ENCODE peak calls at places on chromosomes 12 and 14, in ten cellular contexts. One of them, this sample, is unnamed.

GRCh38 chr14:31435276-31435675 is 14.9 kb upstream of the HEATR5A start:
- DNase-seq in ovary: no peak
- DNase-seq in heart right ventricle: no peak
- DNase-seq in dermis blood vessel endothelial cell: no peak
- DNase-seq in T-helper 9 cell: no peak
- DNase-seq in trophoblast cell: no peak
- DNase-seq in effector memory CD8-positive, alpha-beta T cell: no peak
- DNase-seq in mucosa of descending colon: no peak
- DNase-seq in A549: no peak
- DNase-seq in Ammon's horn: peak
- DNase-seq in this sample: peak

GRCh38 chr12:46934374-46935111 is 108.7 kb upstream of the SLC38A4 start:
- DNase-seq in ovary: no peak
- DNase-seq in heart right ventricle: no peak
- DNase-seq in dermis blood vessel endothelial cell: no peak
- DNase-seq in T-helper 9 cell: no peak
- DNase-seq in trophoblast cell: no peak
- DNase-seq in effector memory CD8-positive, alpha-beta T cell: no peak
- DNase-seq in mucosa of descending colon: no peak
- DNase-seq in A549: no peak
- DNase-seq in Ammon's horn: no peak
- DNase-seq in this sample: no peak

GRCh38 chr12:107511292-107511691 is 174.3 kb upstream of the PWP1 start:
- DNase-seq in ovary: no peak
- DNase-seq in heart right ventricle: no peak
- DNase-seq in dermis blood vessel endothelial cell: no peak
- DNase-seq in T-helper 9 cell: no peak
- DNase-seq in trophoblast cell: no peak
- DNase-seq in effector memory CD8-positive, alpha-beta T cell: no peak
- DNase-seq in mucosa of descending colon: no peak
- DNase-seq in A549: no peak
- DNase-seq in Ammon's horn: no peak
- DNase-seq in this sample: no peak

GRCh38 chr12:41993283-41993682 is 151.4 kb downstream of the GXYLT1 start:
- DNase-seq in ovary: no peak
- DNase-seq in heart right ventricle: no peak
- DNase-seq in dermis blood vessel endothelial cell: no peak
- DNase-seq in T-helper 9 cell: no peak
- DNase-seq in trophoblast cell: no peak
- DNase-seq in effector memory CD8-positive, alpha-beta T cell: no peak
- DNase-seq in mucosa of descending colon: no peak
- DNase-seq in A549: no peak
- DNase-seq in Ammon's horn: no peak
- DNase-seq in this sample: no peak

GRCh38 chr14:29442720-29443119 is 484.9 kb downstream of the PRKD1 start:
- DNase-seq in ovary: no peak
- DNase-seq in heart right ventricle: no peak
- DNase-seq in dermis blood vessel endothelial cell: peak
- DNase-seq in T-helper 9 cell: no peak
- DNase-seq in trophoblast cell: no peak
- DNase-seq in effector memory CD8-positive, alpha-beta T cell: no peak
- DNase-seq in mucosa of descending colon: no peak
- DNase-seq in A549: no peak
- DNase-seq in Ammon's horn: no peak
- DNase-seq in this sample: no peak

GRCh38 chr14:50846171-50846880 is 15.4 kb upstream of the NIN start:
- DNase-seq in ovary: no peak
- DNase-seq in heart right ventricle: no peak
- DNase-seq in dermis blood vessel endothelial cell: no peak
- DNase-seq in T-helper 9 cell: no peak
- DNase-seq in trophoblast cell: peak
- DNase-seq in effector memory CD8-positive, alpha-beta T cell: no peak
- DNase-seq in mucosa of descending colon: no peak
- DNase-seq in A549: peak
- DNase-seq in Ammon's horn: no peak
- DNase-seq in this sample: no peak

GRCh38 chr14:94469261-94469660 is 6.7 kb downstream of the SERPINA9 start:
- DNase-seq in ovary: no peak
- DNase-seq in heart right ventricle: no peak
- DNase-seq in dermis blood vessel endothelial cell: no peak
- DNase-seq in T-helper 9 cell: no peak
- DNase-seq in trophoblast cell: no peak
- DNase-seq in effector memory CD8-positive, alpha-beta T cell: no peak
- DNase-seq in mucosa of descending colon: no peak
- DNase-seq in A549: no peak
- DNase-seq in Ammon's horn: no peak
- DNase-seq in this sample: no peak

GRCh38 chr12:114192013-114192412 is 213.9 kb downstream of the TBX5 start:
- DNase-seq in ovary: no peak
- DNase-seq in heart right ventricle: no peak
- DNase-seq in dermis blood vessel endothelial cell: no peak
- DNase-seq in T-helper 9 cell: no peak
- DNase-seq in trophoblast cell: no peak
- DNase-seq in effector memory CD8-positive, alpha-beta T cell: no peak
- DNase-seq in mucosa of descending colon: no peak
- DNase-seq in A549: no peak
- DNase-seq in Ammon's horn: no peak
- DNase-seq in this sample: no peak

GRCh38 chr12:21528953-21529352 is 2.9 kb downstream of the SPX start:
- DNase-seq in ovary: no peak
- DNase-seq in heart right ventricle: no peak
- DNase-seq in dermis blood vessel endothelial cell: no peak
- DNase-seq in T-helper 9 cell: no peak
- DNase-seq in trophoblast cell: no peak
- DNase-seq in effector memory CD8-positive, alpha-beta T cell: no peak
- DNase-seq in mucosa of descending colon: no peak
- DNase-seq in A549: no peak
- DNase-seq in Ammon's horn: peak
- DNase-seq in this sample: no peak

GRCh38 chr12:6613776-6614512 is 6.8 kb upstream of the CHD4 start:
- DNase-seq in ovary: peak
- DNase-seq in heart right ventricle: peak
- DNase-seq in dermis blood vessel endothelial cell: peak
- DNase-seq in T-helper 9 cell: peak
- DNase-seq in trophoblast cell: peak
- DNase-seq in effector memory CD8-positive, alpha-beta T cell: peak
- DNase-seq in mucosa of descending colon: peak
- DNase-seq in A549: peak
- DNase-seq in Ammon's horn: peak
- DNase-seq in this sample: peak

GRCh38 chr12:10182662-10183061 is 3.8 kb downstream of the TMEM52B start:
- DNase-seq in ovary: no peak
- DNase-seq in heart right ventricle: no peak
- DNase-seq in dermis blood vessel endothelial cell: no peak
- DNase-seq in T-helper 9 cell: no peak
- DNase-seq in trophoblast cell: peak
- DNase-seq in effector memory CD8-positive, alpha-beta T cell: no peak
- DNase-seq in mucosa of descending colon: no peak
- DNase-seq in A549: peak
- DNase-seq in Ammon's horn: no peak
- DNase-seq in this sample: no peak

GRCh38 chr12:5138845-5139244 is 95.2 kb downstream of the KCNA5 start:
- DNase-seq in ovary: no peak
- DNase-seq in heart right ventricle: no peak
- DNase-seq in dermis blood vessel endothelial cell: no peak
- DNase-seq in T-helper 9 cell: no peak
- DNase-seq in trophoblast cell: no peak
- DNase-seq in effector memory CD8-positive, alpha-beta T cell: no peak
- DNase-seq in mucosa of descending colon: no peak
- DNase-seq in A549: no peak
- DNase-seq in Ammon's horn: no peak
- DNase-seq in this sample: no peak

GRCh38 chr12:716506-716905 is 35.9 kb upstream of the WNK1 start:
- DNase-seq in ovary: no peak
- DNase-seq in heart right ventricle: no peak
- DNase-seq in dermis blood vessel endothelial cell: peak
- DNase-seq in T-helper 9 cell: no peak
- DNase-seq in trophoblast cell: no peak
- DNase-seq in effector memory CD8-positive, alpha-beta T cell: no peak
- DNase-seq in mucosa of descending colon: no peak
- DNase-seq in A549: no peak
- DNase-seq in Ammon's horn: no peak
- DNase-seq in this sample: no peak

GRCh38 chr12:13725049-13725448 is 256.4 kb downstream of the GRIN2B start:
- DNase-seq in ovary: no peak
- DNase-seq in heart right ventricle: no peak
- DNase-seq in dermis blood vessel endothelial cell: no peak
- DNase-seq in T-helper 9 cell: no peak
- DNase-seq in trophoblast cell: no peak
- DNase-seq in effector memory CD8-positive, alpha-beta T cell: no peak
- DNase-seq in mucosa of descending colon: no peak
- DNase-seq in A549: no peak
- DNase-seq in Ammon's horn: no peak
- DNase-seq in this sample: no peak

GRCh38 chr12:132218915-132219314 is 74.7 kb downstream of the NOC4L start:
- DNase-seq in ovary: no peak
- DNase-seq in heart right ventricle: no peak
- DNase-seq in dermis blood vessel endothelial cell: peak
- DNase-seq in T-helper 9 cell: peak
- DNase-seq in trophoblast cell: no peak
- DNase-seq in effector memory CD8-positive, alpha-beta T cell: peak
- DNase-seq in mucosa of descending colon: peak
- DNase-seq in A549: peak
- DNase-seq in Ammon's horn: no peak
- DNase-seq in this sample: no peak

GRCh38 chr14:67268456-67269115 is 27.4 kb downstream of the PALS1 start:
- DNase-seq in ovary: no peak
- DNase-seq in heart right ventricle: no peak
- DNase-seq in dermis blood vessel endothelial cell: no peak
- DNase-seq in T-helper 9 cell: no peak
- DNase-seq in trophoblast cell: peak
- DNase-seq in effector memory CD8-positive, alpha-beta T cell: no peak
- DNase-seq in mucosa of descending colon: no peak
- DNase-seq in A549: no peak
- DNase-seq in Ammon's horn: peak
- DNase-seq in this sample: no peak

GRCh38 chr14:100076133-100076532 is 10.9 kb downstream of the EVL start:
- DNase-seq in ovary: no peak
- DNase-seq in heart right ventricle: no peak
- DNase-seq in dermis blood vessel endothelial cell: peak
- DNase-seq in T-helper 9 cell: no peak
- DNase-seq in trophoblast cell: peak
- DNase-seq in effector memory CD8-positive, alpha-beta T cell: peak
- DNase-seq in mucosa of descending colon: no peak
- DNase-seq in A549: peak
- DNase-seq in Ammon's horn: peak
- DNase-seq in this sample: no peak

GRCh38 chr14:95198320-95198719 is 41.0 kb upstream of the DICER1 start:
- DNase-seq in ovary: no peak
- DNase-seq in heart right ventricle: no peak
- DNase-seq in dermis blood vessel endothelial cell: no peak
- DNase-seq in T-helper 9 cell: no peak
- DNase-seq in trophoblast cell: no peak
- DNase-seq in effector memory CD8-positive, alpha-beta T cell: no peak
- DNase-seq in mucosa of descending colon: no peak
- DNase-seq in A549: no peak
- DNase-seq in Ammon's horn: no peak
- DNase-seq in this sample: no peak

GRCh38 chr12:2960432-2960956 is 1.3 kb downstream of the TEAD4 start:
- DNase-seq in ovary: no peak
- DNase-seq in heart right ventricle: no peak
- DNase-seq in dermis blood vessel endothelial cell: peak
- DNase-seq in T-helper 9 cell: no peak
- DNase-seq in trophoblast cell: no peak
- DNase-seq in effector memory CD8-positive, alpha-beta T cell: no peak
- DNase-seq in mucosa of descending colon: no peak
- DNase-seq in A549: peak
- DNase-seq in Ammon's horn: no peak
- DNase-seq in this sample: no peak

GRCh38 chr12:76952995-76953394 is 74.2 kb upstream of the CSRP2 start:
- DNase-seq in ovary: no peak
- DNase-seq in heart right ventricle: no peak
- DNase-seq in dermis blood vessel endothelial cell: no peak
- DNase-seq in T-helper 9 cell: no peak
- DNase-seq in trophoblast cell: peak
- DNase-seq in effector memory CD8-positive, alpha-beta T cell: no peak
- DNase-seq in mucosa of descending colon: no peak
- DNase-seq in A549: peak
- DNase-seq in Ammon's horn: peak
- DNase-seq in this sample: peak

GRCh38 chr12:30010071-30011052 is 226.6 kb upstream of the TMTC1 start:
- DNase-seq in ovary: no peak
- DNase-seq in heart right ventricle: no peak
- DNase-seq in dermis blood vessel endothelial cell: no peak
- DNase-seq in T-helper 9 cell: no peak
- DNase-seq in trophoblast cell: no peak
- DNase-seq in effector memory CD8-positive, alpha-beta T cell: no peak
- DNase-seq in mucosa of descending colon: no peak
- DNase-seq in A549: no peak
- DNase-seq in Ammon's horn: no peak
- DNase-seq in this sample: no peak

GRCh38 chr14:104871145-104871655 is 6.1 kb downstream of the CEP170B start:
- DNase-seq in ovary: no peak
- DNase-seq in heart right ventricle: no peak
- DNase-seq in dermis blood vessel endothelial cell: no peak
- DNase-seq in T-helper 9 cell: no peak
- DNase-seq in trophoblast cell: no peak
- DNase-seq in effector memory CD8-positive, alpha-beta T cell: no peak
- DNase-seq in mucosa of descending colon: no peak
- DNase-seq in A549: no peak
- DNase-seq in Ammon's horn: no peak
- DNase-seq in this sample: no peak

GRCh38 chr14:22939684-22940083 is 10.5 kb upstream of the PRMT5 start:
- DNase-seq in ovary: no peak
- DNase-seq in heart right ventricle: no peak
- DNase-seq in dermis blood vessel endothelial cell: no peak
- DNase-seq in T-helper 9 cell: no peak
- DNase-seq in trophoblast cell: no peak
- DNase-seq in effector memory CD8-positive, alpha-beta T cell: no peak
- DNase-seq in mucosa of descending colon: no peak
- DNase-seq in A549: no peak
- DNase-seq in Ammon's horn: no peak
- DNase-seq in this sample: no peak

GRCh38 chr12:1836854-1837411 is 16.6 kb downstream of the LRTM2 start:
- DNase-seq in ovary: no peak
- DNase-seq in heart right ventricle: no peak
- DNase-seq in dermis blood vessel endothelial cell: no peak
- DNase-seq in T-helper 9 cell: no peak
- DNase-seq in trophoblast cell: no peak
- DNase-seq in effector memory CD8-positive, alpha-beta T cell: no peak
- DNase-seq in mucosa of descending colon: no peak
- DNase-seq in A549: no peak
- DNase-seq in Ammon's horn: peak
- DNase-seq in this sample: peak

GRCh38 chr12:89858718-89859117 is 150.1 kb upstream of the ATP2B1 start:
- DNase-seq in ovary: no peak
- DNase-seq in heart right ventricle: no peak
- DNase-seq in dermis blood vessel endothelial cell: no peak
- DNase-seq in T-helper 9 cell: no peak
- DNase-seq in trophoblast cell: no peak
- DNase-seq in effector memory CD8-positive, alpha-beta T cell: no peak
- DNase-seq in mucosa of descending colon: no peak
- DNase-seq in A549: no peak
- DNase-seq in Ammon's horn: no peak
- DNase-seq in this sample: no peak

GRCh38 chr14:93984987-93985410 is 8.6 kb upstream of the ASB2 start:
- DNase-seq in ovary: peak
- DNase-seq in heart right ventricle: no peak
- DNase-seq in dermis blood vessel endothelial cell: peak
- DNase-seq in T-helper 9 cell: no peak
- DNase-seq in trophoblast cell: no peak
- DNase-seq in effector memory CD8-positive, alpha-beta T cell: no peak
- DNase-seq in mucosa of descending colon: peak
- DNase-seq in A549: peak
- DNase-seq in Ammon's horn: peak
- DNase-seq in this sample: peak

GRCh38 chr12:80041691-80042090 is 57.6 kb upstream of the OTOGL start:
- DNase-seq in ovary: no peak
- DNase-seq in heart right ventricle: no peak
- DNase-seq in dermis blood vessel endothelial cell: no peak
- DNase-seq in T-helper 9 cell: no peak
- DNase-seq in trophoblast cell: no peak
- DNase-seq in effector memory CD8-positive, alpha-beta T cell: no peak
- DNase-seq in mucosa of descending colon: no peak
- DNase-seq in A549: no peak
- DNase-seq in Ammon's horn: no peak
- DNase-seq in this sample: no peak

GRCh38 chr14:22070119-22070982 is 396.7 kb upstream of the OR4E1 start:
- DNase-seq in ovary: no peak
- DNase-seq in heart right ventricle: peak
- DNase-seq in dermis blood vessel endothelial cell: peak
- DNase-seq in T-helper 9 cell: peak
- DNase-seq in trophoblast cell: peak
- DNase-seq in effector memory CD8-positive, alpha-beta T cell: peak
- DNase-seq in mucosa of descending colon: peak
- DNase-seq in A549: no peak
- DNase-seq in Ammon's horn: no peak
- DNase-seq in this sample: no peak